ENCODE peak calls at places on chromosomes 6 and 20, in ten cellular contexts. One of them, this sample, is unnamed.

GRCh38 chr6:51339728-51340127 is 521.1 kb downstream of the TFAP2B start:
- DNase-seq in neuronal stem cell: peak
- DNase-seq in cardiac muscle cell: no peak
- DNase-seq in naive thymus-derived CD4-positive, alpha-beta T cell: no peak
- DNase-seq in small intestine: no peak
- DNase-seq in suprapubic skin: no peak
- DNase-seq in MM.1S: no peak
- DNase-seq in H9: peak
- DNase-seq in lower lobe of right lung: no peak
- DNase-seq in CD4-positive, alpha-beta T cell: no peak
- DNase-seq in this sample: peak

GRCh38 chr20:20562507-20562906 is 149.9 kb downstream of the RALGAPA2 start:
- DNase-seq in neuronal stem cell: no peak
- DNase-seq in H9: no peak
- DNase-seq in naive thymus-derived CD4-positive, alpha-beta T cell: no peak
- DNase-seq in suprapubic skin: no peak
- DNase-seq in cardiac muscle cell: no peak
- DNase-seq in CD4-positive, alpha-beta T cell: no peak
- DNase-seq in small intestine: no peak
- DNase-seq in MM.1S: peak
- DNase-seq in lower lobe of right lung: no peak
- DNase-seq in this sample: no peak

GRCh38 chr6:2557181-2557720 is 193.5 kb downstream of the MYLK4 start:
- DNase-seq in cardiac muscle cell: no peak
- DNase-seq in lower lobe of right lung: no peak
- DNase-seq in H9: no peak
- DNase-seq in MM.1S: no peak
- DNase-seq in neuronal stem cell: no peak
- DNase-seq in suprapubic skin: no peak
- DNase-seq in naive thymus-derived CD4-positive, alpha-beta T cell: no peak
- DNase-seq in CD4-positive, alpha-beta T cell: no peak
- DNase-seq in small intestine: no peak
- DNase-seq in this sample: no peak

GRCh38 chr6:158460602-158461092 is 99.2 kb upstream of the TMEM181 start:
- DNase-seq in MM.1S: no peak
- DNase-seq in cardiac muscle cell: no peak
- DNase-seq in CD4-positive, alpha-beta T cell: no peak
- DNase-seq in neuronal stem cell: no peak
- DNase-seq in naive thymus-derived CD4-positive, alpha-beta T cell: no peak
- DNase-seq in small intestine: no peak
- DNase-seq in lower lobe of right lung: no peak
- DNase-seq in H9: no peak
- DNase-seq in suprapubic skin: no peak
- DNase-seq in this sample: no peak

GRCh38 chr20:11217322-11217989 is 543.7 kb upstream of the JAG1 start:
- DNase-seq in suprapubic skin: no peak
- DNase-seq in H9: no peak
- DNase-seq in naive thymus-derived CD4-positive, alpha-beta T cell: no peak
- DNase-seq in MM.1S: no peak
- DNase-seq in lower lobe of right lung: no peak
- DNase-seq in neuronal stem cell: no peak
- DNase-seq in CD4-positive, alpha-beta T cell: no peak
- DNase-seq in cardiac muscle cell: no peak
- DNase-seq in small intestine: no peak
- DNase-seq in this sample: no peak

GRCh38 chr6:1908784-1909183 is 299.1 kb downstream of the FOXC1 start:
- DNase-seq in small intestine: no peak
- DNase-seq in lower lobe of right lung: no peak
- DNase-seq in neuronal stem cell: no peak
- DNase-seq in CD4-positive, alpha-beta T cell: no peak
- DNase-seq in H9: no peak
- DNase-seq in cardiac muscle cell: no peak
- DNase-seq in naive thymus-derived CD4-positive, alpha-beta T cell: no peak
- DNase-seq in MM.1S: no peak
- DNase-seq in suprapubic skin: no peak
- DNase-seq in this sample: no peak

GRCh38 chr20:3803854-3804253 is 7.7 kb downstream of the CDC25B start:
- DNase-seq in cardiac muscle cell: no peak
- DNase-seq in naive thymus-derived CD4-positive, alpha-beta T cell: no peak
- DNase-seq in lower lobe of right lung: peak
- DNase-seq in H9: no peak
- DNase-seq in CD4-positive, alpha-beta T cell: no peak
- DNase-seq in neuronal stem cell: no peak
- DNase-seq in small intestine: no peak
- DNase-seq in suprapubic skin: no peak
- DNase-seq in MM.1S: no peak
- DNase-seq in this sample: no peak

GRCh38 chr6:82882363-82883033 is 183.1 kb downstream of the UBE3D start:
- DNase-seq in naive thymus-derived CD4-positive, alpha-beta T cell: no peak
- DNase-seq in suprapubic skin: no peak
- DNase-seq in CD4-positive, alpha-beta T cell: no peak
- DNase-seq in neuronal stem cell: no peak
- DNase-seq in small intestine: no peak
- DNase-seq in MM.1S: no peak
- DNase-seq in lower lobe of right lung: no peak
- DNase-seq in cardiac muscle cell: no peak
- DNase-seq in H9: no peak
- DNase-seq in this sample: no peak

GRCh38 chr6:85402071-85402470 is 47.8 kb upstream of the NT5E start:
- DNase-seq in naive thymus-derived CD4-positive, alpha-beta T cell: no peak
- DNase-seq in suprapubic skin: no peak
- DNase-seq in cardiac muscle cell: no peak
- DNase-seq in neuronal stem cell: no peak
- DNase-seq in CD4-positive, alpha-beta T cell: no peak
- DNase-seq in lower lobe of right lung: no peak
- DNase-seq in MM.1S: no peak
- DNase-seq in small intestine: no peak
- DNase-seq in H9: no peak
- DNase-seq in this sample: no peak
- H3K27ac ChIP-seq in naive thymus-derived CD4-positive, alpha-beta T cell: no peak
- H3K27ac ChIP-seq in suprapubic skin: no peak
- H3K27ac ChIP-seq in cardiac muscle cell: no peak
- H3K27ac ChIP-seq in neuronal stem cell: no peak
- H3K27ac ChIP-seq in CD4-positive, alpha-beta T cell: no peak
- H3K27ac ChIP-seq in lower lobe of right lung: no peak
- H3K27ac ChIP-seq in MM.1S: no peak
- H3K27ac ChIP-seq in small intestine: no peak
- H3K27ac ChIP-seq in H9: no peak
- H3K27ac ChIP-seq in this sample: no peak

DNA sequence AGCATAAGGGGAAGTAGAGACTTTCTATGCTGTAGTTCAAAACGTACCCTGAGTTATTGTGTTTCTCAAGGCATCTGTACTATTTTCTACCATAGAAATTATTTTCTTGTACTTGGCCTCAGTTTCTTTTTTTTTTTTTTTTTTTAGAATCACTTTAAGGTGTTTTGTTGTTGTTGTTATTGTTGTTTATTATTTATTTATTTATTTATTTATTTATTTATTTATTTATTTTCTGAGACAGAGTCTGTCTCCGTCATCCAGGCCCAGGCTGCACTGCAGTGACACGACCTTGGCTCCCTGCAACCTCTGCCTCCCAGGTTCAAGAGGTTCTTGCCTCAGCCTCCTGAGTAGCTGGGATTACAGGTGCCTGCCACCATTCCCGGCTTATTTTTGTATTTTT is 179.1 kb downstream of the GRIK2 start:
- DNase-seq in cardiac muscle cell: no peak
- DNase-seq in neuronal stem cell: no peak
- DNase-seq in naive thymus-derived CD4-positive, alpha-beta T cell: no peak
- DNase-seq in MM.1S: no peak
- DNase-seq in CD4-positive, alpha-beta T cell: no peak
- DNase-seq in lower lobe of right lung: no peak
- DNase-seq in H9: no peak
- DNase-seq in suprapubic skin: no peak
- DNase-seq in small intestine: no peak
- DNase-seq in this sample: no peak
- H3K27ac ChIP-seq in cardiac muscle cell: no peak
- H3K27ac ChIP-seq in neuronal stem cell: no peak
- H3K27ac ChIP-seq in naive thymus-derived CD4-positive, alpha-beta T cell: no peak
- H3K27ac ChIP-seq in MM.1S: no peak
- H3K27ac ChIP-seq in CD4-positive, alpha-beta T cell: no peak
- H3K27ac ChIP-seq in lower lobe of right lung: no peak
- H3K27ac ChIP-seq in H9: no peak
- H3K27ac ChIP-seq in suprapubic skin: no peak
- H3K27ac ChIP-seq in small intestine: no peak
- H3K27ac ChIP-seq in this sample: no peak

GRCh38 chr20:50378170-50379000 is 131.8 kb upstream of the PTPN1 start:
- DNase-seq in neuronal stem cell: no peak
- DNase-seq in cardiac muscle cell: no peak
- DNase-seq in H9: no peak
- DNase-seq in naive thymus-derived CD4-positive, alpha-beta T cell: no peak
- DNase-seq in small intestine: no peak
- DNase-seq in suprapubic skin: no peak
- DNase-seq in MM.1S: no peak
- DNase-seq in lower lobe of right lung: no peak
- DNase-seq in CD4-positive, alpha-beta T cell: no peak
- DNase-seq in this sample: no peak

GRCh38 chr20:50374541-50375078 is 135.6 kb upstream of the PTPN1 start:
- DNase-seq in small intestine: peak
- DNase-seq in lower lobe of right lung: no peak
- DNase-seq in neuronal stem cell: no peak
- DNase-seq in cardiac muscle cell: no peak
- DNase-seq in CD4-positive, alpha-beta T cell: no peak
- DNase-seq in MM.1S: no peak
- DNase-seq in suprapubic skin: no peak
- DNase-seq in naive thymus-derived CD4-positive, alpha-beta T cell: no peak
- DNase-seq in H9: no peak
- DNase-seq in this sample: no peak

GRCh38 chr20:50376179-50376887 is 133.8 kb upstream of the PTPN1 start:
- DNase-seq in cardiac muscle cell: no peak
- DNase-seq in CD4-positive, alpha-beta T cell: no peak
- DNase-seq in H9: no peak
- DNase-seq in small intestine: no peak
- DNase-seq in lower lobe of right lung: no peak
- DNase-seq in naive thymus-derived CD4-positive, alpha-beta T cell: no peak
- DNase-seq in suprapubic skin: no peak
- DNase-seq in neuronal stem cell: no peak
- DNase-seq in MM.1S: no peak
- DNase-seq in this sample: no peak

GRCh38 chr20:50379049-50379990 is 130.9 kb upstream of the PTPN1 start:
- DNase-seq in H9: no peak
- DNase-seq in naive thymus-derived CD4-positive, alpha-beta T cell: no peak
- DNase-seq in neuronal stem cell: no peak
- DNase-seq in cardiac muscle cell: no peak
- DNase-seq in lower lobe of right lung: peak
- DNase-seq in CD4-positive, alpha-beta T cell: no peak
- DNase-seq in small intestine: peak
- DNase-seq in MM.1S: no peak
- DNase-seq in suprapubic skin: peak
- DNase-seq in this sample: no peak

DNA sequence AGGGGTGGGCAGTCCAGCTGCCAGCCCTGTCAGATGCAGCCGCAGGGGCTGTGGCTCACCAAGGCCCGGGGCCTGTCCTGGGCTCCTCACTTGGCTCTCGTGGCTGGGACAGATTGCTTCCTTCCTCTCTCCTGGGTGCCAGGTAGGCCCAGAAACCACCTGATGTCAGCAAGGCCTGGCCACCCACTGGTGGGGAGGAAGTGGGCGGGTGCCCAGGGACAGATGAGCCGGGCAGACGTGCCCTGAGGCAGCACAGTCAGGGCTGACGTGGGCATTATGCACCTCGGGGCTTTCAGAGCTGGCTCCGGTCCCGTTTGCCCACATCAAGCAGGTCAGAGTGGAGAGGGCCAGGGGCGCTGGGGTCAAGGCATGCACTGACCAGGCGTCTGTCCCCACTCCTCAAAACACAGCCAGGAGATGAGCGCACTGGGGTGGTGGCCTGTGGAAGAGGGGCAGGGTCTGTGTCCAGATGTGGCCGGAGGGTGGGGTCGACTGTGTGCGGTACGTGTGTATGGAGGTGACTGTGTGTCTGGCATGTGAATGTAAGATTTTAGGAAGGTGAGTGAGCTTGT is 133.2 kb upstream of the PTPN1 start:
- DNase-seq in H9: no peak
- DNase-seq in MM.1S: peak
- DNase-seq in CD4-positive, alpha-beta T cell: no peak
- DNase-seq in lower lobe of right lung: no peak
- DNase-seq in small intestine: no peak
- DNase-seq in neuronal stem cell: no peak
- DNase-seq in cardiac muscle cell: no peak
- DNase-seq in naive thymus-derived CD4-positive, alpha-beta T cell: no peak
- DNase-seq in suprapubic skin: no peak
- DNase-seq in this sample: no peak
- H3K27ac ChIP-seq in H9: no peak
- H3K27ac ChIP-seq in MM.1S: no peak
- H3K27ac ChIP-seq in CD4-positive, alpha-beta T cell: no peak
- H3K27ac ChIP-seq in lower lobe of right lung: no peak
- H3K27ac ChIP-seq in small intestine: no peak
- H3K27ac ChIP-seq in neuronal stem cell: no peak
- H3K27ac ChIP-seq in cardiac muscle cell: no peak
- H3K27ac ChIP-seq in naive thymus-derived CD4-positive, alpha-beta T cell: no peak
- H3K27ac ChIP-seq in suprapubic skin: no peak
- H3K27ac ChIP-seq in this sample: no peak

DNA sequence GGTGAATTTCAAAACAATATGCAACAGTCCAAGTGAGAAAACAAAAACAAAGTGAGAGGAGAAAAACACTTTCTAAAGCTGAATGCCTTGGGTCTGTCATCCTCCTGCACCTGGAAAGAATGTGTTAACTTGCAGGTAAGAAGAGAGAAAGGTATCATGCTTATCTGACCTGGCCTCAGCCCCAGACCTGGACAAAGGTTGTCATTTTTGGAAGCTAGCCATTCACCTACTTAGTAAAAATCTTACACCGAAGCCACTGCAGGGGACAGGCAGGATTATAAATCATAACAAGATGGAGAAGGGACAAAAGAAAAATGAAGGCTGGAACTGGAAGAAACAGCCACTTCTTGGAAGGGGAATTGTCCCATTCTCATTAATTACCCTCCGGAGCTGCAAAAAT is 69.4 kb downstream of the GFOD1 start:
- DNase-seq in small intestine: no peak
- DNase-seq in suprapubic skin: no peak
- DNase-seq in CD4-positive, alpha-beta T cell: no peak
- DNase-seq in H9: no peak
- DNase-seq in cardiac muscle cell: no peak
- DNase-seq in lower lobe of right lung: no peak
- DNase-seq in MM.1S: no peak
- DNase-seq in neuronal stem cell: no peak
- DNase-seq in naive thymus-derived CD4-positive, alpha-beta T cell: no peak
- DNase-seq in this sample: no peak
- H3K27ac ChIP-seq in small intestine: no peak
- H3K27ac ChIP-seq in suprapubic skin: no peak
- H3K27ac ChIP-seq in CD4-positive, alpha-beta T cell: no peak
- H3K27ac ChIP-seq in H9: no peak
- H3K27ac ChIP-seq in cardiac muscle cell: no peak
- H3K27ac ChIP-seq in lower lobe of right lung: no peak
- H3K27ac ChIP-seq in MM.1S: no peak
- H3K27ac ChIP-seq in neuronal stem cell: no peak
- H3K27ac ChIP-seq in naive thymus-derived CD4-positive, alpha-beta T cell: no peak
- H3K27ac ChIP-seq in this sample: no peak